ENCODE peak calls at places on chromosome 4, in six cellular contexts. W is midbrain; Q is heart left ventricle; U is NCI-H1694 treated with DMSO at 0.1 percent for 48 hours; R is erythroblast; M is CD8-positive, alpha-beta memory T cell. L is an unnamed sample.

GRCh38 chr4:109928327-109929045 is 15.8 kb downstream of the EGF start:
- DNase-seq in Q (no peak), W (no peak), R (no peak), U (no peak), M (no peak), L (no peak)

GRCh38 chr4:154435895-154436294 is 55.7 kb downstream of the DCHS2 start:
- DNase-seq in M (no peak), Q (no peak), W (no peak), U (no peak), R (no peak), L (no peak)

GRCh38 chr4:6905501-6905900 is 4.1 kb upstream of the TBC1D14 start:
- DNase-seq in Q (peak), U (peak), R (no peak), M (no peak), W (no peak), L (no peak)

GRCh38 chr4:24210332-24210902 is 320.6 kb upstream of the PPARGC1A start:
- DNase-seq in Q (no peak), W (no peak), M (no peak), U (no peak), R (no peak), L (no peak)

GRCh38 chr4:141047228-141047884 is 85.9 kb downstream of the RNF150 start:
- DNase-seq in U (no peak), Q (no peak), R (no peak), M (no peak), W (no peak), L (no peak)

GRCh38 chr4:165537028-165537648 is 158.3 kb downstream of the CPE start:
- DNase-seq in U (peak), W (peak), Q (no peak), R (peak), M (no peak), L (peak)

GRCh38 chr4:4412661-4413372 is 25.9 kb downstream of the NSG1 start:
- DNase-seq in M (no peak), Q (no peak), W (no peak), U (no peak), R (no peak), L (no peak)

GRCh38 chr4:150173420-150173819 is 95.2 kb downstream of the DCLK2 start:
- DNase-seq in W (peak), U (no peak), Q (no peak), R (no peak), M (no peak), L (no peak)

GRCh38 chr4:26786916-26787315 is 73.7 kb upstream of the STIM2 start:
- DNase-seq in M (no peak), W (no peak), Q (no peak), U (no peak), R (no peak), L (no peak)

GRCh38 chr4:163816494-163816893 is 322.0 kb downstream of the TMA16 start:
- DNase-seq in R (peak), Q (no peak), U (no peak), M (no peak), W (no peak), L (no peak)

GRCh38 chr4:154626793-154627484 is 14.5 kb upstream of the FGG start:
- DNase-seq in R (peak), Q (peak), M (no peak), U (no peak), W (peak), L (no peak)

GRCh38 chr4:136036744-136037143 is 1495.5 kb downstream of the PCDH18 start:
- DNase-seq in W (no peak), M (no peak), U (no peak), Q (no peak), R (no peak), L (no peak)

GRCh38 chr4:141081921-141082381 is 51.3 kb downstream of the RNF150 start:
- DNase-seq in Q (no peak), M (no peak), R (no peak), W (no peak), U (no peak), L (no peak)

GRCh38 chr4:123411976-123412589 is 15.5 kb downstream of the SPRY1 start:
- DNase-seq in U (no peak), W (no peak), Q (no peak), M (no peak), R (no peak), L (no peak)

GRCh38 chr4:153931804-153932203 is 142.9 kb upstream of the SFRP2 start:
- DNase-seq in Q (no peak), U (no peak), W (no peak), R (no peak), M (no peak), L (no peak)

GRCh38 chr4:109233585-109233984 is 68.9 kb downstream of the COL25A1 start:
- DNase-seq in R (no peak), U (no peak), M (no peak), Q (no peak), W (no peak), L (no peak)

GRCh38 chr4:38004062-38004461 is 43.9 kb downstream of the PTTG2 start:
- DNase-seq in Q (no peak), W (no peak), U (no peak), R (no peak), M (no peak), L (no peak)

GRCh38 chr4:74181225-74181624 is 23.3 kb downstream of the MTHFD2L start:
- DNase-seq in M (no peak), W (no peak), R (no peak), U (no peak), Q (no peak), L (no peak)

GRCh38 chr4:3352918-3353594 is 60.2 kb downstream of the RGS12 start:
- DNase-seq in Q (no peak), R (no peak), M (no peak), W (no peak), U (no peak), L (no peak)

GRCh38 chr4:158282252-158282651 is 72.0 kb downstream of the TMEM144 start:
- DNase-seq in W (no peak), R (no peak), M (no peak), Q (no peak), U (no peak), L (no peak)

GRCh38 chr4:106287353-106287969 is 28.5 kb downstream of the TBCK start:
- DNase-seq in W (no peak), Q (no peak), R (peak), U (no peak), M (no peak), L (no peak)

GRCh38 chr4:186221624-186222023 is 5.7 kb upstream of the KLKB1 start:
- DNase-seq in R (no peak), M (no peak), U (no peak), W (no peak), Q (no peak), L (no peak)

GRCh38 chr4:74394476-74395136 is 29.7 kb downstream of the EREG start:
- DNase-seq in M (no peak), U (no peak), W (no peak), Q (no peak), R (no peak), L (no peak)

GRCh38 chr4:11299016-11299415 is 129.7 kb downstream of the HS3ST1 start:
- DNase-seq in Q (no peak), W (no peak), U (no peak), R (no peak), M (no peak), L (no peak)

GRCh38 chr4:84529169-84529751 is 30.2 kb upstream of the NKX6-1 start:
- DNase-seq in U (peak), W (peak), M (no peak), Q (no peak), R (peak), L (no peak)

GRCh38 chr4:79756496-79756895 is 316.5 kb downstream of the ANTXR2 start:
- DNase-seq in M (no peak), R (no peak), Q (no peak), W (no peak), U (no peak), L (no peak)

GRCh38 chr4:137711502-137711901 is 179.2 kb upstream of the PCDH18 start:
- DNase-seq in Q (no peak), R (no peak), M (no peak), W (no peak), U (no peak), L (no peak)

GRCh38 chr4:133186210-133186609 is 37.1 kb downstream of the PCDH10 start:
- DNase-seq in U (no peak), R (no peak), M (no peak), Q (no peak), W (no peak), L (no peak)

GRCh38 chr4:115851918-115852766 is 738.7 kb upstream of the NDST4 start:
- DNase-seq in R (peak), U (peak), Q (no peak), M (no peak), W (peak), L (peak)

GRCh38 chr4:147311956-147312355 is 168.9 kb upstream of the EDNRA start:
- DNase-seq in U (no peak), W (no peak), R (no peak), Q (no peak), M (no peak), L (no peak)

L was measured in immature natural killer cell.